ENCODE peak calls at places on chromosomes 2 and 18, in six cellular contexts. One of them, this sample, is unnamed.

GRCh38 chr2:195636890-195637289 is 20.1 kb upstream of the SLC39A10 start:
- DNase-seq in AG04450: no peak
- DNase-seq in sigmoid colon: no peak
- DNase-seq in foreskin keratinocyte: no peak
- DNase-seq in heart left ventricle: no peak
- DNase-seq in caudate nucleus: no peak
- DNase-seq in this sample: no peak

GRCh38 chr18:44830551-44830950 is 149.9 kb downstream of the SETBP1 start:
- DNase-seq in AG04450: no peak
- DNase-seq in sigmoid colon: no peak
- DNase-seq in foreskin keratinocyte: no peak
- DNase-seq in heart left ventricle: no peak
- DNase-seq in caudate nucleus: no peak
- DNase-seq in this sample: no peak

GRCh38 chr2:129896226-129897100 is 83.0 kb upstream of the RAB6C start:
- DNase-seq in AG04450: no peak
- DNase-seq in sigmoid colon: no peak
- DNase-seq in foreskin keratinocyte: no peak
- DNase-seq in heart left ventricle: no peak
- DNase-seq in caudate nucleus: no peak
- DNase-seq in this sample: no peak

GRCh38 chr2:231931481-231931915 is 5.3 kb upstream of the NPPC start:
- DNase-seq in AG04450: no peak
- DNase-seq in sigmoid colon: peak
- DNase-seq in foreskin keratinocyte: no peak
- DNase-seq in heart left ventricle: peak
- DNase-seq in caudate nucleus: no peak
- DNase-seq in this sample: no peak

GRCh38 chr2:40113272-40113671 is 334.2 kb upstream of the THUMPD2 start:
- DNase-seq in AG04450: no peak
- DNase-seq in sigmoid colon: no peak
- DNase-seq in foreskin keratinocyte: no peak
- DNase-seq in heart left ventricle: no peak
- DNase-seq in caudate nucleus: no peak
- DNase-seq in this sample: no peak

GRCh38 chr2:138079976-138080375 is 115.7 kb downstream of the HNMT start:
- DNase-seq in AG04450: no peak
- DNase-seq in sigmoid colon: no peak
- DNase-seq in foreskin keratinocyte: no peak
- DNase-seq in heart left ventricle: no peak
- DNase-seq in caudate nucleus: no peak
- DNase-seq in this sample: no peak

GRCh38 chr18:55912071-55912470 is 324.1 kb upstream of the TCF4 start:
- DNase-seq in AG04450: no peak
- DNase-seq in sigmoid colon: no peak
- DNase-seq in foreskin keratinocyte: no peak
- DNase-seq in heart left ventricle: no peak
- DNase-seq in caudate nucleus: no peak
- DNase-seq in this sample: no peak

GRCh38 chr18:59446012-59446411 is 86.9 kb upstream of the LMAN1 start:
- DNase-seq in AG04450: no peak
- DNase-seq in sigmoid colon: no peak
- DNase-seq in foreskin keratinocyte: no peak
- DNase-seq in heart left ventricle: no peak
- DNase-seq in caudate nucleus: no peak
- DNase-seq in this sample: no peak

GRCh38 chr2:86036790-86037138 is 68.9 kb downstream of the POLR1A start:
- DNase-seq in AG04450: no peak
- DNase-seq in sigmoid colon: no peak
- DNase-seq in foreskin keratinocyte: no peak
- DNase-seq in heart left ventricle: no peak
- DNase-seq in caudate nucleus: no peak
- DNase-seq in this sample: no peak

GRCh38 chr2:25672500-25673169 is 742 bp downstream of the DTNB start:
- DNase-seq in AG04450: no peak
- DNase-seq in sigmoid colon: peak
- DNase-seq in foreskin keratinocyte: no peak
- DNase-seq in heart left ventricle: peak
- DNase-seq in caudate nucleus: no peak
- DNase-seq in this sample: no peak

GRCh38 chr2:11004206-11004605 is 92.5 kb downstream of the KCNF1 start:
- DNase-seq in AG04450: no peak
- DNase-seq in sigmoid colon: no peak
- DNase-seq in foreskin keratinocyte: peak
- DNase-seq in heart left ventricle: no peak
- DNase-seq in caudate nucleus: no peak
- DNase-seq in this sample: peak

GRCh38 chr2:70123051-70123828 is 36.0 kb downstream of the PCBP1 start:
- DNase-seq in AG04450: no peak
- DNase-seq in sigmoid colon: peak
- DNase-seq in foreskin keratinocyte: no peak
- DNase-seq in heart left ventricle: peak
- DNase-seq in caudate nucleus: no peak
- DNase-seq in this sample: no peak

GRCh38 chr2:158718851-158719250 is 76.3 kb upstream of the DAPL1 start:
- DNase-seq in AG04450: no peak
- DNase-seq in sigmoid colon: no peak
- DNase-seq in foreskin keratinocyte: no peak
- DNase-seq in heart left ventricle: no peak
- DNase-seq in caudate nucleus: no peak
- DNase-seq in this sample: no peak

GRCh38 chr2:12797815-12798214 is 81.1 kb downstream of the TRIB2 start:
- DNase-seq in AG04450: no peak
- DNase-seq in sigmoid colon: no peak
- DNase-seq in foreskin keratinocyte: peak
- DNase-seq in heart left ventricle: no peak
- DNase-seq in caudate nucleus: no peak
- DNase-seq in this sample: peak

GRCh38 chr2:235958221-235958620 is 210.0 kb downstream of the GBX2 start:
- DNase-seq in AG04450: no peak
- DNase-seq in sigmoid colon: peak
- DNase-seq in foreskin keratinocyte: no peak
- DNase-seq in heart left ventricle: no peak
- DNase-seq in caudate nucleus: no peak
- DNase-seq in this sample: no peak

GRCh38 chr2:226439337-226439736 is 360.3 kb downstream of the IRS1 start:
- DNase-seq in AG04450: no peak
- DNase-seq in sigmoid colon: no peak
- DNase-seq in foreskin keratinocyte: no peak
- DNase-seq in heart left ventricle: no peak
- DNase-seq in caudate nucleus: no peak
- DNase-seq in this sample: no peak

GRCh38 chr2:134120160-134120717 is 133.6 kb upstream of the MGAT5 start:
- DNase-seq in AG04450: no peak
- DNase-seq in sigmoid colon: no peak
- DNase-seq in foreskin keratinocyte: no peak
- DNase-seq in heart left ventricle: no peak
- DNase-seq in caudate nucleus: no peak
- DNase-seq in this sample: no peak

GRCh38 chr2:196318517-196319377 is 147.4 kb upstream of the STK17B start:
- DNase-seq in AG04450: no peak
- DNase-seq in sigmoid colon: no peak
- DNase-seq in foreskin keratinocyte: no peak
- DNase-seq in heart left ventricle: peak
- DNase-seq in caudate nucleus: no peak
- DNase-seq in this sample: no peak

GRCh38 chr2:149612122-149612521 is 24.5 kb upstream of the MMADHC start:
- DNase-seq in AG04450: no peak
- DNase-seq in sigmoid colon: no peak
- DNase-seq in foreskin keratinocyte: peak
- DNase-seq in heart left ventricle: no peak
- DNase-seq in caudate nucleus: no peak
- DNase-seq in this sample: no peak

GRCh38 chr2:237866119-237866621 is 6.7 kb downstream of the RAMP1 start:
- DNase-seq in AG04450: no peak
- DNase-seq in sigmoid colon: peak
- DNase-seq in foreskin keratinocyte: no peak
- DNase-seq in heart left ventricle: no peak
- DNase-seq in caudate nucleus: no peak
- DNase-seq in this sample: no peak

GRCh38 chr2:220814441-220814840 is 757.7 kb downstream of the EPHA4 start:
- DNase-seq in AG04450: no peak
- DNase-seq in sigmoid colon: no peak
- DNase-seq in foreskin keratinocyte: no peak
- DNase-seq in heart left ventricle: no peak
- DNase-seq in caudate nucleus: no peak
- DNase-seq in this sample: no peak
- H3K27ac ChIP-seq in AG04450: no peak
- H3K27ac ChIP-seq in sigmoid colon: no peak
- H3K27ac ChIP-seq in foreskin keratinocyte: no peak
- H3K27ac ChIP-seq in heart left ventricle: no peak
- H3K27ac ChIP-seq in caudate nucleus: no peak
- H3K27ac ChIP-seq in this sample: no peak

DNA sequence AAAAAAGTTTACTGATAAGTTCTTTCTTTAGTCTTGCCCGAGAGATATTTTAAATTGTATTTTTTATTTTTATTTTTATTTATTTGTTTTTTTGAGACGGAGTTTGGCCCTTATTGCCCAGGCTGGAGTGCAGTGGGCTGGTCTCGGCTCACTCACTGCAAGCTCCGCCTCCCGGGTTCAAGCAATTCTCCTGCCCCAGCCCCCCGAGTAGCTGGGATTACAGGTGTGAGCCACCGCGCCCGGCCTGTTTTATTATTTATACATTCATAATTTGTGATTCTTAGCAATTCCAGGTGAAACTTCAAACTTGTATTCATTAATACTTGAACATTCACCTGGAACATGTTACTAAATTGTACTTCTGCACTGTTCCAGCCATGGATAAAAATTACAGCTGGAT is 2.9 kb downstream of the CREB1 start:
- DNase-seq in AG04450: no peak
- DNase-seq in sigmoid colon: no peak
- DNase-seq in foreskin keratinocyte: no peak
- DNase-seq in heart left ventricle: no peak
- DNase-seq in caudate nucleus: no peak
- DNase-seq in this sample: no peak
- H3K27ac ChIP-seq in AG04450: no peak
- H3K27ac ChIP-seq in sigmoid colon: peak
- H3K27ac ChIP-seq in foreskin keratinocyte: no peak
- H3K27ac ChIP-seq in heart left ventricle: peak
- H3K27ac ChIP-seq in caudate nucleus: no peak
- H3K27ac ChIP-seq in this sample: no peak

DNA sequence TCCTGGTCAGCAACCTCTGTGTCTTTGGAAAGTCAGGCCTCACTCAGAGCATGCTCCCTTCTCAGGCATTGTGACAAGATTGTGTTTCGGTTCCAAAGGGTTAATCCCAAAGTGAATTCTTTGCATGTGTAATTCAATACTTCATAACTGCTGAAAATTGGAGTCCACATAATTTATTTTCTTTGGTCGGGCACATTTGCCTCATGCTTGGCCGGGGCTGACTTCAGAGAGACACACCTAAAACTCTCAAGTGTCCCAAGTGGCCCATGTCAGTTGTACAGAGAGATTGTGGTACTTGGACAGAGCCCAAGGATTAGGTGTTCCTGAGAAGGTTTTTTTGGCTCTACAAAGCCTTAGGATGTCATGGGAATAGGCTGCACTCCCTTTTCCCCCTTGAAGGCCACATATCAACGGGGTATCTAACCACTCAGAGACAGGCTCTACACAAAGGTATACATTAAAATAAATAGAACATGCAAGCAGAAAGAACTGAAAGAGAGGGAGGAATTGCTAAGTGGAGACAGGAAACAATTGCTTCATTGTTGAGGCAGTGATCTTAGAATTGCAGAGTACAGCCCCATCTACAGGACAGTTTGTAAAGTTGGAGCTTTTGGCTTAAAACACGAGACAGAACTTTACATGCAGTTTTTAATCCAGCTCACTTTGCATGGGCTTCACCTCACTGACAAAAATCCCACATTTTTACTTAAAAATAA is 1232.3 kb upstream of the ZEB2 start:
- DNase-seq in AG04450: peak
- DNase-seq in sigmoid colon: no peak
- DNase-seq in foreskin keratinocyte: peak
- DNase-seq in heart left ventricle: peak
- DNase-seq in caudate nucleus: no peak
- DNase-seq in this sample: no peak
- H3K27ac ChIP-seq in AG04450: no peak
- H3K27ac ChIP-seq in sigmoid colon: peak
- H3K27ac ChIP-seq in foreskin keratinocyte: no peak
- H3K27ac ChIP-seq in heart left ventricle: peak
- H3K27ac ChIP-seq in caudate nucleus: peak
- H3K27ac ChIP-seq in this sample: no peak

GRCh38 chr2:240578488-240578887 is 8.0 kb upstream of the CAPN10 start:
- DNase-seq in AG04450: no peak
- DNase-seq in sigmoid colon: no peak
- DNase-seq in foreskin keratinocyte: no peak
- DNase-seq in heart left ventricle: no peak
- DNase-seq in caudate nucleus: no peak
- DNase-seq in this sample: no peak
- H3K27ac ChIP-seq in AG04450: no peak
- H3K27ac ChIP-seq in sigmoid colon: peak
- H3K27ac ChIP-seq in foreskin keratinocyte: no peak
- H3K27ac ChIP-seq in heart left ventricle: no peak
- H3K27ac ChIP-seq in caudate nucleus: no peak
- H3K27ac ChIP-seq in this sample: no peak

GRCh38 chr2:160689441-160689840 is 195.8 kb upstream of the RBMS1 start:
- DNase-seq in AG04450: no peak
- DNase-seq in sigmoid colon: no peak
- DNase-seq in foreskin keratinocyte: no peak
- DNase-seq in heart left ventricle: no peak
- DNase-seq in caudate nucleus: no peak
- DNase-seq in this sample: no peak

GRCh38 chr2:160683206-160683605 is 189.6 kb upstream of the RBMS1 start:
- DNase-seq in AG04450: no peak
- DNase-seq in sigmoid colon: no peak
- DNase-seq in foreskin keratinocyte: no peak
- DNase-seq in heart left ventricle: no peak
- DNase-seq in caudate nucleus: no peak
- DNase-seq in this sample: no peak

DNA sequence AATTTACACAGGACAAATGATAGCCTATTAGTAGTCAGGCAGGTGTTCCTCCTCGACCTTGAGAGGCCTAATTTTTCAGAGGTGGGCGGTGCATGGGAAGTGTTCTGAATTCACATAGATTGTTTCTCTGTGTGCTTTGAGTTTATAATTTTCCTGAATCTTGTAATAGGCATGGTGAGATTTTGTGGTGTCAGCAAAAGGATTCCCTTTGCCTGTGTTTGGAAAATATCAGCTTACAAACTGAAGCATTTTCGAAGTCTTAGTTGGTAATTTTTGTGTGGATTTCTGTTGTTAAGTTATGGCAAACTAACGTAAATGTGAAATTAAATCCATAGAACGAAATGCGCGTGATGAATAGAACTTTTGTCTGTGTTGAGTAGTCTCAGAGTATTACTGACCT is 194.0 kb upstream of the RBMS1 start:
- DNase-seq in AG04450: no peak
- DNase-seq in sigmoid colon: no peak
- DNase-seq in foreskin keratinocyte: no peak
- DNase-seq in heart left ventricle: no peak
- DNase-seq in caudate nucleus: no peak
- DNase-seq in this sample: no peak
- H3K27ac ChIP-seq in AG04450: no peak
- H3K27ac ChIP-seq in sigmoid colon: no peak
- H3K27ac ChIP-seq in foreskin keratinocyte: no peak
- H3K27ac ChIP-seq in heart left ventricle: no peak
- H3K27ac ChIP-seq in caudate nucleus: no peak
- H3K27ac ChIP-seq in this sample: no peak

This sample was measured in epithelial cell of prostate.